ENCODE peak calls at places on chromosomes 13 and 19, in eight cellular contexts. G, P, Y, B, U, C, W and S are unnamed samples. For H3K36me3, the result is how much of the 10 kb centered on the place peaks cover.

GRCh38 chr13:100040196-100040595 is 48.7 kb upstream of the PCCA start:
- DNase-seq in C (no peak), B (no peak), W (no peak), Y (no peak), G (no peak), U (no peak), P (no peak), S (no peak)

GRCh38 chr19:35828694-35829301 is 16.2 kb upstream of the PRODH2 start:
- DNase-seq in G (peak), U (peak), Y (no peak), P (no peak), C (peak), B (no peak), W (no peak), S (peak)

GRCh38 chr13:40589285-40590109 is 76.9 kb downstream of the FOXO1 start:
- DNase-seq in P (peak), W (no peak), Y (peak), B (no peak), G (no peak), U (no peak), C (no peak), S (peak)

GRCh38 chr13:113383089-113383488 is 19.2 kb upstream of the GRTP1 start:
- DNase-seq in C (no peak), U (no peak), Y (no peak), G (no peak), B (no peak), P (peak), W (peak), S (no peak)

GRCh38 chr13:21435710-21436151 is 23.4 kb downstream of the ZDHHC20 start:
- DNase-seq in C (peak), G (peak), U (peak), B (peak), P (peak), Y (no peak), W (peak), S (peak)

GRCh38 chr19:57099199-57099661 is 20.6 kb upstream of the USP29 start:
- DNase-seq in U (peak), P (peak), C (peak), G (peak), W (peak), B (no peak), Y (no peak), S (no peak)

GRCh38 chr13:73365240-73365639 is 306.4 kb downstream of the KLF5 start:
- DNase-seq in G (no peak), C (no peak), W (no peak), P (no peak), B (no peak), U (no peak), Y (no peak), S (no peak)

GRCh38 chr13:85693889-85694511 is 105.2 kb downstream of the SLITRK6 start:
- DNase-seq in C (peak), P (no peak), U (no peak), Y (no peak), W (no peak), G (no peak), B (no peak), S (no peak)

GRCh38 chr19:34308381-34309367 is 54.3 kb downstream of the GARRE1 start:
- DNase-seq in C (no peak), W (no peak), Y (no peak), G (no peak), P (peak), U (no peak), B (no peak), S (no peak)

GRCh38 chr13:48575014-48575413 is 42.1 kb upstream of the RCBTB2 start:
- DNase-seq in Y (no peak), P (no peak), W (no peak), G (no peak), U (no peak), C (no peak), B (no peak), S (no peak)

GRCh38 chr19:1133471-1133929 is 29.7 kb downstream of the GPX4 start:
- DNase-seq in W (no peak), C (no peak), B (no peak), P (no peak), G (peak), Y (no peak), U (no peak), S (no peak)

GRCh38 chr13:67048793-67049150 is 181.4 kb downstream of the PCDH9 start:
- DNase-seq in C (peak), G (no peak), P (no peak), U (no peak), W (no peak), Y (no peak), B (peak), S (peak)

GRCh38 chr19:1252221-1252817 is 3.9 kb downstream of the MIDN start:
- DNase-seq in B (peak), U (peak), P (peak), Y (no peak), W (peak), G (peak), C (peak), S (no peak)

GRCh38 chr13:45510671-45511070 is 45.9 kb downstream of the COG3 start:
- DNase-seq in B (no peak), C (no peak), Y (no peak), P (no peak), G (no peak), W (no peak), U (no peak), S (no peak)

GRCh38 chr19:2282062-2282861 is at the start of gene PEAK3:
- DNase-seq in B (no peak), U (peak), W (peak), P (peak), C (peak), Y (no peak), G (peak), S (no peak)

GRCh38 chr13:58949646-58950045 is 1214.1 kb downstream of the DIAPH3 start:
- DNase-seq in P (no peak), Y (no peak), U (no peak), G (no peak), B (no peak), C (no peak), W (no peak), S (no peak)

GRCh38 chr19:30086220-30086619 is 144.2 kb downstream of the URI1 start:
- DNase-seq in P (no peak), C (no peak), Y (no peak), G (no peak), U (no peak), B (no peak), W (no peak), S (no peak)

GRCh38 chr19:1159864-1160595 is 14.0 kb downstream of the SBNO2 start:
- DNase-seq in B (no peak), W (no peak), U (no peak), G (no peak), C (no peak), Y (no peak), P (no peak), S (no peak)

GRCh38 chr13:23778879-23779278 is 110.3 kb downstream of the MIPEP start:
- DNase-seq in B (no peak), W (no peak), G (no peak), U (no peak), C (peak), P (no peak), Y (no peak), S (no peak)

DNA sequence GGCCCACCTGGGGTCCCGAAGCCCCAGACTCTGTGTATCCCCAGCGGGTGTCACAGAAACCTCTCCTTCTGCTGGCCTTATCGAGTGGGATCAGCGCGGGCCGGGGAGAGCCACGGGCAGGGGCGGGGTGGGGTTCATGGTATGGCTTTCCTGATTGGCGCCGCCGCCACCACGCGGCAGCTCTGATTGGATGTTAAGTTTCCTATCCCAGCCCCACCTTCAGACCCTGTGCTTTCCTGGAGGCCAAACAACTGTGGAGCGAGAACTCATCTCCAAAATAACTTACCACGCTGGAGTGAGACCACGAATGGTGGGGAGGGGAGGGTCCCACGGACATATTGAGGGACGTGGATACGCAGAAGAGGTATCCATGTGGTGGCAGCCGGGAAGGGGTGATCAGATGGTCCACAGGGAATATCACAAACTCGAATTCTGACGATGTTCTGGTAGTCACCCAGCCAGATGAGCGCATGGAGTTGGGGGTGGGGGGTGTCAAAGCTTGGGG is 1.0 kb upstream of the ICAM5 start:
- DNase-seq in U (no peak), W (no peak), C (peak), G (peak), Y (no peak), B (no peak), P (no peak), S (no peak)
- H3K4me3 ChIP-seq in U (no peak), W (no peak), C (peak), G (peak), Y (peak), B (peak), P (no peak), S (no peak)

GRCh38 chr13:38900188-38900587 is 90.4 kb downstream of the STOML3 start:
- DNase-seq in U (no peak), C (no peak), Y (no peak), G (no peak), W (no peak), P (no peak), B (no peak), S (no peak)
- TF ChIP-seq CTCF in U (no peak), C (no peak), Y (no peak), G (no peak), W (no peak), P (no peak), B (peak), S (peak)

DNA sequence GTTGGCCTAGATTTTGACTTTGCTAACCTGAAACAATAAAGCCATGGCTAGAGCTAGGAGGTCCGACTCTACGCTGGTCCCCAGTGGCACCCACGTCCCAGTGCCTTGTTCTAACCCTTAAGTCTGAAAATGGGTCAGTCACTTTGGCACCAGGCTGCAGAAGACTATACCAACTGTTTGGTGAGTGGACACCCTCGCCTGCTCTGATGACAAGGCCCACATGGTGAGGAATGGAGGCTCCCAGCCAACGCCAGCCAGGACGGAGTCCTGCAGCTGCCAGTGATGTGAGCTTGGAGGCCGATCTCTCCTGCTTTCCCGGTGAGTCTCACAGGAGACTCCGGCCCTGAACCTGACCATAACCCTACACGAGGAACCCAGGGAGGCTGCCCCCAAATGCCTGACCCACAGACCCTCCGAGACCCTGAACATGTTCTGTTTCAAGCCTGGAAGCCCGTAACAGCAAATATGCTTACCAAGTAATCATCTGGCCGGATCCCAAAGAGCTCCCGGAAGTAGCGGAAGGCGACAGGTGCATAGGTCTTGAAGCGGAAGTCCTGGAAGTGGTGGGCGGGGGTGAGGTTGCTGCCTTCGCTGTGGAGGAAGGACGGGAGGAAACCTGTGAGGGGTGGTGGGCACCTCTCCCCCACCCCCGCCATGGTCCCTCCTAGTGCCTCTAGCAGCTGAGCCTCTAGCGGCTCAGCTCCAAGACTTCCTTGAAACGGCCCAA is 34.1 kb upstream of the CACTIN start:
- DNase-seq in B (no peak), P (no peak), C (no peak), W (no peak), U (no peak), Y (no peak), G (no peak), S (no peak)
- H3K36me3 ChIP-seq in B (under half), P (half or more), C (half or more), W (half or more), U (under half), Y (under half), G (under half), S (under half)

GRCh38 chr19:15463865-15464371 is 426 bp downstream of the RASAL3 start:
- DNase-seq in B (no peak), Y (no peak), W (no peak), U (no peak), P (no peak), C (no peak), G (peak), S (no peak)
- H3K4me3 ChIP-seq in B (no peak), Y (no peak), W (peak), U (no peak), P (peak), C (no peak), G (peak), S (no peak)

DNA sequence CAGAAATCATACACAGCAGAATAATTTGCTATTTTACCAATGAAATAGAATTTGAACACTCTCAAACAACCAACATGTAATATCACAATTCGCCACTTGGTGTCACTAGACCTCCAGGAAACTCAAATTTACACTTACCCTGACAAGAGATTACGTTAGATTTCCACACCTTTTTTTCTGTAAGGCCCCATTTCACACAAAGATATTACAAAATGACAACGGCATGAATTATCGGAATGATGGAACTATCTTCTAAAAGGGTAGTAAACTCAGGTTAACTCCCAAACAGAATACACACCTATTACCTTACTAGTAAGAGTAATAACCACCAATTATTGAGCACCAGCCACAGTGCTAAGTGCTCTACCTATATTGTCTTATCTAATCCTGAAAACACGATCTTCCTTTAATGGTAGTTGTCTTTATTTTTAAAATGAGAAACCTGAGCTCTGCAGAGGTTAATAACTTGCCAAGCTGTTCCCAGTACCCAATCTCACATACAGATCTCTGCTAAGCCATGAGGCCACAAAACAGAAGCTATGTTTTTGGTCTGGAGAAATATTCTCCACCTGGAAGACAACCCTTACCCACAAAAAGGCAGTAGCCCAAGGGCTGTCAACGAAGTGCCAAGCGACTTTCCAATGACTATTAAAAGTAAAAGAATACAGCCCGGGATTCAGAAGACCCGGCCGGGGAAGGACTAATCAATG is 152.4 kb downstream of the DCLK1 start:
- DNase-seq in B (no peak), U (peak), P (no peak), G (no peak), W (no peak), C (peak), Y (no peak), S (no peak)
- TF ChIP-seq CTCF in B (peak), U (peak), P (peak), G (peak), W (peak), C (peak), Y (peak), S (peak)

GRCh38 chr19:5921777-5922176 is 7.7 kb downstream of the CAPS start:
- DNase-seq in C (no peak), G (no peak), Y (no peak), B (no peak), P (no peak), U (no peak), W (no peak), S (no peak)
- H3K36me3 ChIP-seq in C (half or more), G (half or more), Y (half or more), B (under half), P (half or more), U (half or more), W (half or more), S (under half)

GRCh38 chr19:43777163-43777700 is 3.5 kb downstream of the KCNN4 start:
- DNase-seq in W (no peak), Y (no peak), G (peak), P (no peak), U (no peak), B (no peak), C (peak), S (no peak)

GRCh38 chr19:43778651-43779050 is 2.1 kb downstream of the KCNN4 start:
- DNase-seq in B (no peak), C (no peak), G (no peak), W (no peak), P (no peak), U (no peak), Y (no peak), S (no peak)

GRCh38 chr19:43780706-43781525 is at the start of gene KCNN4:
- DNase-seq in G (peak), P (no peak), C (peak), Y (peak), W (no peak), B (no peak), U (no peak), S (no peak)

GRCh38 chr19:43779820-43780219 is 953 bp downstream of the KCNN4 start:
- DNase-seq in B (no peak), U (no peak), G (no peak), C (no peak), P (no peak), Y (no peak), W (no peak), S (no peak)

DNA sequence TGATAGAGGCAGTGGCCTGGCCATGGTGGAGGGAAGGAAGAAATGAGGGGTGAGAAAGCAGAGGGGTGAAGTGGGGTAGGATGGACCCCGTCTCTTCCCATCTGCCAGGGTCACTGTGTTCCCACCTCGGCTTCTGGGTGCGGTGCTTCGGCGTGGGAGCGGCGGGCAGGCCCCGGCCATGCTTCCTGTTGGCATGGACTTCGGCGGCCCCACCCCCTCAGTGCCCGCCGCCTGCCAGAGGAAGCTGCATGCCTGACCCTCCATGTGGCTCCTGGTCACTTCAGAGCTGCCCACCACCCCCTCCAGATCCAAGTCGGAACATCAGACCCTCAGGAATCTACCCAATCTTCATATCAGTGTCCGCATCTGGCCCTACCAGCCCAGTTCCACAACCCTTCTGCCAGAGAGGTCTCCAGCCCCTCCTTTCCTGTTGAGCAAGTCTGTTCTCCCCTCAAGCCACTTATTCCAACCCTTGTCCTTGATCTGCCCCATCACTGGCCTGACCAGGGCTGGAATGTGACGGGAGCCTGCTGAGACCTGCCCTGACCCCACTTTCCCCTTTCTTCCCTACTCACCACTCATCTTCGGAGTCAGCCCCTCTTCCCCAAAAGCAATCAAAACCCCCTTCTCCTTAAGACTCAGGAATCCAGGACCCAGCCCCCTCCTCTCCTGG is 1.5 kb downstream of the KCNN4 start:
- DNase-seq in P (no peak), G (no peak), B (no peak), Y (no peak), W (peak), U (no peak), C (no peak), S (no peak)
- H3K4me3 ChIP-seq in P (no peak), G (peak), B (no peak), Y (peak), W (no peak), U (no peak), C (no peak), S (no peak)

GRCh38 chr19:41449865-41450178 is 6.9 kb downstream of the ERICH4 start:
- DNase-seq in G (no peak), P (no peak), B (no peak), W (no peak), Y (no peak), U (no peak), C (no peak), S (no peak)

GRCh38 chr19:41449079-41449864 is 6.3 kb downstream of the ERICH4 start:
- DNase-seq in B (no peak), G (peak), U (peak), Y (no peak), W (peak), P (peak), C (peak), S (peak)

GRCh38 chr19:41443813-41444455 is 978 bp downstream of the ERICH4 start:
- DNase-seq in G (no peak), P (no peak), Y (no peak), U (no peak), C (no peak), W (no peak), B (no peak), S (no peak)

GRCh38 chr19:41445575-41445974 is 2.6 kb downstream of the ERICH4 start:
- DNase-seq in P (no peak), W (no peak), U (no peak), Y (no peak), C (no peak), B (no peak), G (no peak), S (no peak)

DNA sequence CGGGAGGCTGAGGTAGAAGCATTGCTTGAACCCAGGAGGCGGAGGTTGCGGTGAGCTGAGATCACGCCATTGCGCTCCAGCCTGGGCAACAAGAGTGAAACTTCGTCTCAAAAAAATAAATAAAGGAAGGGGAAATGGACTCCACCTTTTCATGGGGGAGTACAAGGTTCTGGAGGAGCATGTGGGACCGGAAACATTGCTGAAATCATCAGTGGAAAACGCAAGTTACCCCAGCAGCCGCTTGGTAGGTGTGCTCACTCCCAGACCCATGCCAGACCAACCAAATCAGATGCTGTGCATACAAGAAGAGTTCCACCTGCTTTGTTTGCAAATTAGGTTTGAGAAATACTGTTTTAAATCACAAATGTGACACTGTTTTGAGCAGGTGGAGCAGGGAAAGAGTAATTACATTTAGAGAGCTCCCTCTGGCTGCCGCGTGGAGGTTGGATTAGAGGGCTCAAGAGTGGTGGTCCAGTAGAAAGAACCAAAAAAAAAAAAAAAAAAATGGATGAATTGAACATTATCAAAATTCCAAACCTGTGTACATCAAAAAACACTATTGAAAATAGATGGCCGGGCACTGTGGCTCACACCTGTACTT is 4.9 kb downstream of the ERICH4 start:
- DNase-seq in B (no peak), Y (no peak), P (no peak), G (no peak), W (no peak), U (no peak), C (no peak), S (no peak)
- TF ChIP-seq CTCF in B (no peak), Y (no peak), P (no peak), G (no peak), W (no peak), U (no peak), C (no peak), S (no peak)